ENCODE peak calls at places on chromosomes 6 and 20, in four cellular contexts. R is heart left ventricle, Q is body of pancreas, Z is fibroblast of lung. W is an unnamed sample. For H3K9me3, the result is how much of the 10 kb centered on the place peaks cover.

GRCh38 chr20:59746155-59746554 is 141.8 kb downstream of the PHACTR3 start:
- DNase-seq in R (no peak), Q (no peak), Z (no peak), W (no peak)

GRCh38 chr6:148561629-148562028 is 185.2 kb upstream of the UST start:
- DNase-seq in R (no peak), Q (no peak), Z (no peak), W (no peak)

GRCh38 chr20:26135325-26136110 is 438.9 kb upstream of the ZNF337 start:
- DNase-seq in R (no peak), Q (no peak), Z (no peak), W (no peak)

GRCh38 chr6:139732451-139732850 is 358.0 kb upstream of the CITED2 start:
- DNase-seq in R (no peak), Q (no peak), Z (peak), W (no peak)

GRCh38 chr6:34135541-34135940 is 10.3 kb downstream of the GRM4 start:
- DNase-seq in R (no peak), Q (no peak), Z (no peak), W (no peak)

GRCh38 chr20:55160996-55161395 is 685.6 kb downstream of the DOK5 start:
- DNase-seq in R (no peak), Q (no peak), Z (peak), W (no peak)

GRCh38 chr6:28606424-28607391 is 81.0 kb downstream of the GPX5 start:
- DNase-seq in R (no peak), Q (peak), Z (peak), W (no peak)

GRCh38 chr6:140046030-140046632 is 671.7 kb upstream of the CITED2 start:
- DNase-seq in R (no peak), Q (no peak), Z (no peak), W (no peak)

GRCh38 chr6:138311268-138311667 is 66.4 kb upstream of the SMIM28 start:
- DNase-seq in R (no peak), Q (no peak), Z (no peak), W (no peak)

GRCh38 chr6:31399589-31400466 is 3.6 kb upstream of the MICA start:
- DNase-seq in R (peak), Q (peak), Z (peak), W (peak)

GRCh38 chr6:68778356-68779020 is 143.4 kb downstream of the ADGRB3 start:
- DNase-seq in R (peak), Q (peak), Z (peak), W (no peak)

GRCh38 chr20:56781108-56781739 is 152.1 kb downstream of the TFAP2C start:
- DNase-seq in R (no peak), Q (no peak), Z (peak), W (peak)

GRCh38 chr6:22145294-22145693 is 151.5 kb downstream of the PRL start:
- DNase-seq in R (no peak), Q (no peak), Z (no peak), W (no peak)

GRCh38 chr6:148998704-148999103 is 251.9 kb downstream of the UST start:
- DNase-seq in R (no peak), Q (no peak), Z (peak), W (no peak)

GRCh38 chr20:3250091-3250504 is 11.1 kb upstream of the SLC4A11 start:
- DNase-seq in R (no peak), Q (no peak), Z (no peak), W (no peak)

GRCh38 chr20:33672426-33673114 is 1.7 kb downstream of the NECAB3 start:
- DNase-seq in R (no peak), Q (no peak), Z (no peak), W (peak)

GRCh38 chr20:39659010-39659409 is 696.9 kb downstream of the DHX35 start:
- DNase-seq in R (no peak), Q (no peak), Z (no peak), W (no peak)

GRCh38 chr20:31967830-31968249 is at the start of gene XKR7:
- DNase-seq in R (no peak), Q (peak), Z (no peak), W (no peak)

GRCh38 chr6:13573669-13574110 is 711 bp upstream of the SIRT5 start:
- DNase-seq in R (peak), Q (peak), Z (peak), W (peak)

GRCh38 chr6:105483492-105483891 is 80.6 kb upstream of the PREP start:
- DNase-seq in R (no peak), Q (no peak), Z (peak), W (no peak)

GRCh38 chr6:10511477-10511876 is 9.7 kb upstream of the GCNT2 start:
- DNase-seq in R (peak), Q (no peak), Z (peak), W (no peak)

GRCh38 chr6:3534599-3534998 is 77.7 kb upstream of the SLC22A23 start:
- DNase-seq in R (no peak), Q (no peak), Z (peak), W (no peak)

GRCh38 chr6:97198181-97198580 is 84.8 kb downstream of the MMS22L start:
- DNase-seq in R (no peak), Q (no peak), Z (peak), W (no peak)

GRCh38 chr6:151681426-151682059 is 125.9 kb upstream of the ESR1 start:
- DNase-seq in R (peak), Q (no peak), Z (no peak), W (peak)

GRCh38 chr6:167305796-167306195 is 14.7 kb downstream of the UNC93A start:
- DNase-seq in R (no peak), Q (no peak), Z (no peak), W (no peak)

GRCh38 chr20:48738399-48739304 is 89.1 kb downstream of the PREX1 start:
- DNase-seq in R (no peak), Q (no peak), Z (no peak), W (no peak)

GRCh38 chr6:4575724-4576123 is 200.5 kb upstream of the CDYL start:
- DNase-seq in R (no peak), Q (no peak), Z (peak), W (no peak)

GRCh38 chr20:63129991-63130653 is 85.8 kb downstream of the YTHDF1 start:
- DNase-seq in R (no peak), Q (no peak), Z (no peak), W (no peak)

GRCh38 chr6:140850438-140850837 is 1282.3 kb upstream of the GJE1 start:
- DNase-seq in R (no peak), Q (no peak), Z (peak), W (no peak)

DNA sequence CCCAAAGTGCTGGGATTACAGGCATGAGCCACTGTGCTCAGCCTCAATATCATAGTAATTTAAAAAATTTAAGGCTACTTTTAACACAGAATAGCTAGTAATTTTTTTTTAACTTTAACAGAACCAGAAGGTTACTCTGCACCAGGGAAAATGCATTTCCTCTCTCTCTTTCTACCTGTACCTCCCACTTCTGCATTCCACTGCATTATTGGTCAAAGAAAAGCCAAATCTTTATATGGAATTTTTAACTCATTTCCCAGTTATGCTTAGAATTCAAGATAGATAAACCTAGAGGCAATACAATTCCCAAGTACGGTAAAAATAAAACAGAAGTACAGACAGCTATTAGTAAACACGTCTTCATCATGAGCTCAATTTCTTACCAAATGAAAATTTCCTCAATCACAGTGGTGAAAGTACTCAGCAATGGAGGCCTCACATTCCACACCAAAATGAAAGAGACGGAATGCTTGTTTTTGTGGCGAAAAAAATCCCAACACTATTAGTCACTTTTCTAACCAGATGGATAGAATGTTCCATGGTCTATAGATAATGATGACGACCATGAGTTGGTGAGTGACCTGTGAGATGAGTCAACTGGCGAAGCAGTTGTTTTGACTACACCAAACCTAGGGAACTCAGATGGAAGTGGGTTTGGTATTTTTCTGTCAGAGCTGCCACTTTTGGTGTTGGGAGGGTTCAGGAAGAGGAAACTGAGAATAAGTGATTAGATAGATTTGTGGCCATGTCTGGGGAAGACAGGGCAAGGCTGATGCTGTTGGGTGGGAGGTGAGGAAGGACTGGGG is 104.7 kb upstream of the SGK1 start:
- DNase-seq in R (no peak), Q (no peak), Z (peak), W (no peak)
- H3K4me3 ChIP-seq in R (no peak), Q (no peak), Z (no peak), W (no peak)

GRCh38 chr6:38570750-38571149 is 69.0 kb downstream of the BTBD9 start:
- DNase-seq in R (no peak), Q (no peak), Z (no peak), W (no peak)
- TF ChIP-seq CTCF in R (peak), Q (peak), Z (peak), W (no peak)

GRCh38 chr6:161210857-161211256 is 63.0 kb downstream of the AGPAT4 start:
- DNase-seq in R (no peak), Q (no peak), Z (no peak), W (no peak)
- H3K9me3 ChIP-seq in R (under half), Q (under half), Z (under half), W (under half)

DNA sequence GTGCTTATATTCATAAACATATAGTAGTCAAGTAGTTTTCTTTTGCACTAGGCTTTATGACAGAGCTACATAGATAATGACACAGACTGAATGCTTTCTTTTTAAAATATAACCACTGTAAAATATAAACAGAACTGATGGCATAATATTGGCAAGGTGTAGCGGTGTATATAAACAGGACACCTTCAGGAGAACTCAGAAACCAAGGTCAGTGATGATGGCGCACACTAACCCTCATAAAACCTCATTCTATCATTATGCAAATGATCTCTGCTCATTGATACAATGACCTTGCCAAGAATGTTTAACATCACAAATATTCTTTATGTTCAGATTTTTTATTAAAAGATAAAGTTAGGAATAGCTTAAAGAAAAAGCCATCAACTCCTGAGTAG is 48.5 kb upstream of the DST start:
- DNase-seq in R (no peak), Q (no peak), Z (no peak), W (peak)
- H3K4me3 ChIP-seq in R (peak), Q (no peak), Z (peak), W (no peak)

DNA sequence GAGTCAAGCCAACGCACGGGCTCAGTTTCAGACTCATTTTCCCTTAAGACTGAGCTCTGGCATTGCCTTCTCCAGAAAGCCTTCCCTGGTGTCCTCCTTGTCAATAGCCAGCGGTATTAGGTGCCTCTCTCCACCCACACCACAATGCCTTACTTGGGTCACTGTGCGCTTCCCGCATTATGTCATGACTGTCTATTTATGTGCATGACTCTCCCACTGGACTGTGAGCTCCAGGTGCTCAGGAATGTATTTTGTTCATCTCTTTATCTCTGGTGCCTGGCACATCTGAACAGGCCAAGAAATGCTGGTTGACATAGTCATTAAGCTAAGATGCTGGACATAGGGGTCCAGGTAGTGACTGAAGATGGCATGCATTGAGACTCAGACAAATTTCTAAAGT is 42.7 kb downstream of the DAAM2 start:
- DNase-seq in R (no peak), Q (no peak), Z (no peak), W (no peak)
- TF ChIP-seq CTCF in R (no peak), Q (no peak), Z (no peak), W (no peak)

GRCh38 chr6:168507730-168508129 is 66.7 kb downstream of the SMOC2 start:
- DNase-seq in R (no peak), Q (peak), Z (no peak), W (no peak)
- H3K9me3 ChIP-seq in R (under half), Q (under half), Z (under half), W (under half)